ENCODE peak calls at places on chromosomes 13 and 19, in six cellular contexts. H is HFF-Myc, G is brain microvascular endothelial cell, R is spleen, C is tibial artery, D is lung. L is an unnamed sample.

GRCh38 chr19:15372891-15373301 is 6.7 kb downstream of the AKAP8 start:
- DNase-seq in C (no peak), H (no peak), G (no peak), R (peak; percentile 72), D (no peak), L (no peak)

GRCh38 chr19:38090561-38090960 is 133.5 kb downstream of the DPF1 start:
- DNase-seq in C (no peak), D (no peak), H (no peak), G (no peak), R (no peak), L (no peak)

GRCh38 chr19:1046836-1047695 is 7.2 kb downstream of the ABCA7 start:
- DNase-seq in G (no peak), D (no peak), R (no peak), C (no peak), H (no peak), L (no peak)

GRCh38 chr19:676343-677105 is at the start of gene FSTL3:
- DNase-seq in R (no peak), G (peak; percentile 25), C (no peak), D (no peak), H (no peak), L (no peak)

GRCh38 chr19:46015961-46016425 is 6.9 kb downstream of the PGLYRP1 start:
- DNase-seq in R (peak; percentile 88), D (no peak), G (no peak), H (no peak), C (no peak), L (no peak)

GRCh38 chr13:40352807-40353562 is 313.5 kb downstream of the FOXO1 start:
- DNase-seq in D (no peak), C (no peak), R (no peak), G (no peak), H (no peak), L (no peak)

GRCh38 chr13:110305949-110306339 is 1.0 kb downstream of the COL4A1 start:
- DNase-seq in C (no peak), G (no peak), H (no peak), D (no peak), R (no peak), L (no peak)

GRCh38 chr13:77434289-77434688 is 101.2 kb upstream of the SCEL start:
- DNase-seq in D (no peak), G (no peak), R (no peak), H (no peak), C (no peak), L (no peak)

GRCh38 chr13:24272452-24273161 is 36.8 kb upstream of the C1QTNF9 start:
- DNase-seq in C (no peak), G (no peak), R (peak; percentile 84), D (peak; percentile 65), H (no peak), L (no peak)

GRCh38 chr19:9130965-9131364 is 4.2 kb upstream of the OR7G3 start:
- DNase-seq in C (no peak), G (no peak), H (no peak), R (no peak), D (no peak), L (no peak)

GRCh38 chr19:33616857-33617256 is 4.9 kb upstream of the CHST8 start:
- DNase-seq in G (no peak), D (no peak), H (no peak), C (no peak), R (no peak), L (no peak)

GRCh38 chr19:49224856-49225255 is 67.3 kb downstream of the TRPM4 start:
- DNase-seq in H (no peak), R (no peak), G (peak; percentile 70), D (no peak), C (no peak), L (no peak)

GRCh38 chr13:33637978-33638743 is 179.8 kb upstream of the RFC3 start:
- DNase-seq in D (no peak), C (no peak), G (peak; percentile 66), R (no peak), H (no peak), L (no peak)
- TF ChIP-seq CTCF in D (no peak), C (no peak), G (no peak), R (no peak), H (no peak), L (no peak)

DNA sequence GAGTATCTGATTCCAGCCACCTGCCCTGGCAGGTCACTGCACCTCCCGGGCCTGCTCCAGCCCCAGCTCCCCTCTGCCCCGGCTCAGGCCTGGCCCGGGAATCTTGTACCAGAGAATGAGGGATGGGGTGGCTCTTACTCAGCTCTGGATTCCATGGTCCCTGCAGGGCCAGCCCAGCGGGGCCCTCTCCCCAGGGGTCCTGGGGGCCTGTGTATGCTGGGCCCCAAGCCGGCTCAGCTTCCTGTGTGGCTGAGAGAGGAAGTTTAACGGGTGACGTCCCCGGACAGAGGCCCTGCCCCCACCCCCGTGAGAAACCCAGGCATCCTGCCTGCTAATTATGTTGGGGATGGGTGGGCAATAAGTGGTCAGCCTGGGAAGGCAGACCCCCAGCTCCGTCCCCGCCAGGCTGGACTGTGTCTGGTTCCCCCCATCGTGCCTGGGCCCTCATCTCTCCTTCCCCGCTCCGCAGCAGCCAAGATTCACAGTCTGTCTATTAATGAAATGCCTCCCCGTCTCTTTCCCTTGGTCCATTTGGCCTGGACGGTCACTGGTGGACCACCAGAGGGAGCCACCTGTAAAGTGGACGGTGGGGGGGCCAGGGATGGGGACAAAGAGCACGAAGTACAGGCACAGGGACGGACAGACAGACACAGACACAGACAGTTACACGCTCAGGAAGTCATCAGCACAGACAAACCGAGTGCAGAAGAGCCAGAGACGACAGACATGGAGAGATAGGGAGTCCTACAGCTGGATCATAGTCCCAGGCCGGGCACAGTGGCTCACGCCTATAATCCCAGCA is at the start of gene DENND1C:
- DNase-seq in C (no peak), H (no peak), R (peak; percentile 95), G (no peak), D (no peak), L (no peak)
- TF ChIP-seq CTCF in C (no peak), H (peak; percentile 67), R (no peak), G (peak; percentile 72), D (no peak), L (no peak)

GRCh38 chr13:71977028-71977427 is 110.0 kb upstream of the DACH1 start:
- DNase-seq in R (no peak), C (no peak), H (no peak), D (no peak), G (no peak), L (no peak)

DNA sequence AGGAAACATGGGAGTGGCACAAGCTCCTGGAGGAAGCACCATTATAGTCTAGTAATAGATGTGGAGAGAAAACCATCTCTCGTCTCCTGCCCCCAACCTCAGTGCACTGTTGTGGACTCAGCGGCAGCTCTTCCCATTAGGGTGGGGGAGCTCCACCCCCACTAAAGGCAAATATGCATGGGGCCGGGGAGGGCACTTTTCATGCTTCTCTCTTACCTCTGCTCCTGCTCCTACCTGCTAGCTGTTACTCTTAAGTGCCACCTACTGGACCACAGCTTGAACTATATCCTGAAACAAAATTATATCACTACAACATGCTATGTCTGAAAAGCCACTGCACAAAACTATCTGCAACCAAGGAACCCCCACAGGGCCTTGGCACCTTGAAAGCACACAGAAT is 112.6 kb upstream of the DACH1 start:
- DNase-seq in R (no peak), H (no peak), G (peak; percentile 4), D (no peak), C (no peak), L (no peak)
- TF ChIP-seq CTCF in R (no peak), H (no peak), G (peak; percentile 46), D (no peak), C (no peak), L (no peak)

GRCh38 chr19:3801412-3802096 is 15.4 kb upstream of the MATK start:
- DNase-seq in R (peak; percentile 89), G (peak; percentile 4), H (no peak), D (no peak), C (no peak), L (no peak)
- TF ChIP-seq CTCF in R (no peak), G (peak; percentile 47), H (peak; percentile 32), D (no peak), C (no peak), L (no peak)

DNA sequence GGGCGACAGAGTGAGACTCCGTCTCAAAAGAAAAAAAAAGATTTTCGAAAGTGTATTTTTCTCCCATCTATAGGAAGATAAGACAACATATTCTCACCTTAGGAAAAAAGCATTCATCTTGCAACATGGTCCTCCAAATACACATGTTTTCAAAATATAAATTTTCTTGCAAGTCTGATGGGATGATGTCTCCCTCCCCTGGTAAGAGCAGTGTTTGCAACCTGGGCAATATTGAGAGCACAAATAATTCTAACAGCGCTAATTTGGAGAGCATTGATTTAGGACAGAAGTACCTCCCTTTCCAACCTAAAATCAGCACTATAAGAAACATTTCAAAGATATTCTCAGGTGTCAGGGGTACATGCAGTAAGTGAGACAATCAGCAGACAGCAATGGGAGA is 61.0 kb upstream of the SHISA2 start:
- DNase-seq in H (no peak), R (no peak), G (peak; percentile 14), C (no peak), D (no peak), L (no peak)
- TF ChIP-seq CTCF in H (peak; percentile 16), R (no peak), G (peak; percentile 55), C (no peak), D (no peak), L (no peak)

GRCh38 chr13:100671389-100672182 is 3.0 kb downstream of the TMTC4 start:
- DNase-seq in D (no peak), R (no peak), H (no peak), C (no peak), G (no peak), L (no peak)

GRCh38 chr13:100674848-100675659 is 459 bp upstream of the TMTC4 start:
- DNase-seq in D (peak; percentile 100), C (peak; percentile 99), G (peak; percentile 98), H (peak; percentile 82), R (peak; percentile 100), L (peak; percentile 99)

GRCh38 chr13:100673831-100674362 is 698 bp downstream of the TMTC4 start:
- DNase-seq in C (no peak), R (no peak), D (peak; percentile 52), H (peak; percentile 60), G (peak; percentile 84), L (no peak)

GRCh38 chr13:100674363-100674847 is at the start of gene TMTC4:
- DNase-seq in H (no peak), D (no peak), R (no peak), C (no peak), G (no peak), L (no peak)

GRCh38 chr13:100673376-100673830 is 1.2 kb downstream of the TMTC4 start:
- DNase-seq in G (no peak), H (no peak), R (peak; percentile 83), D (no peak), C (no peak), L (no peak)
- TF ChIP-seq CTCF in G (no peak), H (no peak), R (peak; percentile 3), D (no peak), C (no peak), L (no peak)

L was measured in omental fat pad.